ENCODE peak calls at places on chromosomes 2 and 18, in four cellular contexts. C is stromal cell of bone marrow; W is activated CD8-positive, alpha-beta memory T cell treated with anti-CD3 and anti-CD28 coated beads, Interleukin-2, amount 10 ng/mL, durations not matched to agents 7 days and 5 days; P is hypothalamus. G is an unnamed sample.

GRCh38 chr2:205758051-205758450 is 75.8 kb downstream of the NRP2 start:
- DNase-seq in P (no peak), W (no peak), C (peak), G (no peak)

GRCh38 chr18:59021500-59021899 is 118.2 kb upstream of the SEC11C start:
- DNase-seq in C (no peak), P (no peak), W (no peak), G (peak)

GRCh38 chr2:105935048-105935447 is 190.3 kb downstream of the NCK2 start:
- DNase-seq in W (no peak), P (no peak), C (no peak), G (no peak)

GRCh38 chr2:134718956-134719814 is at the start of gene TMEM163:
- DNase-seq in W (no peak), C (no peak), P (peak), G (peak)

GRCh38 chr2:27496357-27497287 is at the start of gene GCKR:
- DNase-seq in P (no peak), W (no peak), C (no peak), G (no peak)

GRCh38 chr18:79546781-79547272 is 132.8 kb upstream of the CTDP1 start:
- DNase-seq in C (no peak), W (no peak), P (no peak), G (no peak)

GRCh38 chr2:172513935-172514586 is 41.8 kb upstream of the PDK1 start:
- DNase-seq in W (no peak), C (no peak), P (peak), G (no peak)

GRCh38 chr2:72744049-72744448 is 81.8 kb downstream of the EXOC6B start:
- DNase-seq in P (no peak), C (peak), W (no peak), G (no peak)

GRCh38 chr2:43294973-43295603 is 68.7 kb upstream of the ZFP36L2 start:
- DNase-seq in C (no peak), W (no peak), P (no peak), G (no peak)

GRCh38 chr2:196316050-196316430 is 144.7 kb upstream of the STK17B start:
- DNase-seq in W (no peak), P (no peak), C (no peak), G (no peak)

GRCh38 chr2:165067958-165068612 is 112.8 kb upstream of the SLC38A11 start:
- DNase-seq in W (no peak), P (peak), C (peak), G (peak)

G was measured in NCI-H774.